ENCODE peak calls at places on chromosomes 3 and 15, in seven cellular contexts. One of them, this sample, is unnamed.

GRCh38 chr3:4524423-4524769 is 31.2 kb downstream of the ITPR1 start:
- ATAC-seq in T-cell: no peak
- ATAC-seq in aorta: no peak
- ATAC-seq in upper lobe of right lung: no peak
- ATAC-seq in effector memory CD8-positive, alpha-beta T cell: no peak
- ATAC-seq in activated B cell treated with CpG ODN at 0.5 μM for 24 hours: no peak
- ATAC-seq in activated naive CD8-positive, alpha-beta T cell treated with anti-CD3 and anti-CD28 coated beads, Interleukin-2, amount 50 U/mL, for 24 hours: no peak
- ATAC-seq in this sample: peak; percentile 22

GRCh38 chr15:35479423-35479822 is 66.5 kb downstream of the DPH6 start:
- ATAC-seq in T-cell: no peak
- ATAC-seq in upper lobe of right lung: no peak
- ATAC-seq in aorta: no peak
- ATAC-seq in effector memory CD8-positive, alpha-beta T cell: no peak
- ATAC-seq in activated B cell treated with CpG ODN at 0.5 μM for 24 hours: no peak
- ATAC-seq in activated naive CD8-positive, alpha-beta T cell treated with anti-CD3 and anti-CD28 coated beads, Interleukin-2, amount 50 U/mL, for 24 hours: no peak
- ATAC-seq in this sample: no peak

GRCh38 chr15:76108021-76108723 is 48.4 kb downstream of the TMEM266 start:
- ATAC-seq in activated B cell treated with CpG ODN at 0.5 μM for 24 hours: no peak
- ATAC-seq in upper lobe of right lung: peak; percentile 22
- ATAC-seq in T-cell: no peak
- ATAC-seq in effector memory CD8-positive, alpha-beta T cell: no peak
- ATAC-seq in activated naive CD8-positive, alpha-beta T cell treated with anti-CD3 and anti-CD28 coated beads, Interleukin-2, amount 50 U/mL, for 24 hours: no peak
- ATAC-seq in aorta: no peak
- ATAC-seq in this sample: no peak

GRCh38 chr3:159733194-159733860 is 255.3 kb upstream of the IL12A start:
- ATAC-seq in aorta: no peak
- ATAC-seq in activated naive CD8-positive, alpha-beta T cell treated with anti-CD3 and anti-CD28 coated beads, Interleukin-2, amount 50 U/mL, for 24 hours: no peak
- ATAC-seq in activated B cell treated with CpG ODN at 0.5 μM for 24 hours: no peak
- ATAC-seq in effector memory CD8-positive, alpha-beta T cell: no peak
- ATAC-seq in T-cell: no peak
- ATAC-seq in upper lobe of right lung: peak; percentile 39
- ATAC-seq in this sample: no peak

GRCh38 chr3:190701096-190701532 is 161.4 kb downstream of the GMNC start:
- ATAC-seq in effector memory CD8-positive, alpha-beta T cell: no peak
- ATAC-seq in activated naive CD8-positive, alpha-beta T cell treated with anti-CD3 and anti-CD28 coated beads, Interleukin-2, amount 50 U/mL, for 24 hours: peak; percentile 77
- ATAC-seq in upper lobe of right lung: peak; percentile 84
- ATAC-seq in activated B cell treated with CpG ODN at 0.5 μM for 24 hours: no peak
- ATAC-seq in aorta: no peak
- ATAC-seq in T-cell: no peak
- ATAC-seq in this sample: no peak

GRCh38 chr3:143165211-143165610 is 45.6 kb downstream of the CHST2 start:
- ATAC-seq in aorta: no peak
- ATAC-seq in activated B cell treated with CpG ODN at 0.5 μM for 24 hours: no peak
- ATAC-seq in activated naive CD8-positive, alpha-beta T cell treated with anti-CD3 and anti-CD28 coated beads, Interleukin-2, amount 50 U/mL, for 24 hours: no peak
- ATAC-seq in T-cell: no peak
- ATAC-seq in upper lobe of right lung: no peak
- ATAC-seq in effector memory CD8-positive, alpha-beta T cell: no peak
- ATAC-seq in this sample: no peak

GRCh38 chr15:28918141-28918983 is 32.6 kb downstream of the APBA2 start:
- ATAC-seq in activated B cell treated with CpG ODN at 0.5 μM for 24 hours: no peak
- ATAC-seq in aorta: no peak
- ATAC-seq in T-cell: no peak
- ATAC-seq in upper lobe of right lung: no peak
- ATAC-seq in activated naive CD8-positive, alpha-beta T cell treated with anti-CD3 and anti-CD28 coated beads, Interleukin-2, amount 50 U/mL, for 24 hours: no peak
- ATAC-seq in effector memory CD8-positive, alpha-beta T cell: no peak
- ATAC-seq in this sample: no peak

GRCh38 chr15:100433304-100433703 is 91.5 kb upstream of the ADAMTS17 start:
- ATAC-seq in T-cell: no peak
- ATAC-seq in upper lobe of right lung: peak; percentile 19
- ATAC-seq in aorta: no peak
- ATAC-seq in activated naive CD8-positive, alpha-beta T cell treated with anti-CD3 and anti-CD28 coated beads, Interleukin-2, amount 50 U/mL, for 24 hours: no peak
- ATAC-seq in activated B cell treated with CpG ODN at 0.5 μM for 24 hours: no peak
- ATAC-seq in effector memory CD8-positive, alpha-beta T cell: no peak
- ATAC-seq in this sample: no peak

GRCh38 chr15:72566973-72567372 is 87.5 kb upstream of the GOLGA6B start:
- ATAC-seq in effector memory CD8-positive, alpha-beta T cell: no peak
- ATAC-seq in aorta: no peak
- ATAC-seq in activated B cell treated with CpG ODN at 0.5 μM for 24 hours: no peak
- ATAC-seq in upper lobe of right lung: no peak
- ATAC-seq in T-cell: no peak
- ATAC-seq in activated naive CD8-positive, alpha-beta T cell treated with anti-CD3 and anti-CD28 coated beads, Interleukin-2, amount 50 U/mL, for 24 hours: no peak
- ATAC-seq in this sample: no peak

GRCh38 chr3:138717348-138717747 is 108.8 kb downstream of the FAIM start:
- ATAC-seq in activated naive CD8-positive, alpha-beta T cell treated with anti-CD3 and anti-CD28 coated beads, Interleukin-2, amount 50 U/mL, for 24 hours: no peak
- ATAC-seq in T-cell: no peak
- ATAC-seq in aorta: no peak
- ATAC-seq in effector memory CD8-positive, alpha-beta T cell: no peak
- ATAC-seq in activated B cell treated with CpG ODN at 0.5 μM for 24 hours: no peak
- ATAC-seq in upper lobe of right lung: no peak
- ATAC-seq in this sample: no peak

GRCh38 chr3:53040361-53040820 is 5.5 kb downstream of the SFMBT1 start:
- ATAC-seq in activated B cell treated with CpG ODN at 0.5 μM for 24 hours: no peak
- ATAC-seq in T-cell: no peak
- ATAC-seq in upper lobe of right lung: peak; percentile 14
- ATAC-seq in effector memory CD8-positive, alpha-beta T cell: peak; percentile 20
- ATAC-seq in activated naive CD8-positive, alpha-beta T cell treated with anti-CD3 and anti-CD28 coated beads, Interleukin-2, amount 50 U/mL, for 24 hours: peak; percentile 45
- ATAC-seq in aorta: no peak
- ATAC-seq in this sample: no peak

GRCh38 chr15:57496594-57496945 is 95.1 kb upstream of the MYZAP start:
- ATAC-seq in aorta: no peak
- ATAC-seq in activated B cell treated with CpG ODN at 0.5 μM for 24 hours: no peak
- ATAC-seq in upper lobe of right lung: no peak
- ATAC-seq in T-cell: no peak
- ATAC-seq in effector memory CD8-positive, alpha-beta T cell: no peak
- ATAC-seq in activated naive CD8-positive, alpha-beta T cell treated with anti-CD3 and anti-CD28 coated beads, Interleukin-2, amount 50 U/mL, for 24 hours: no peak
- ATAC-seq in this sample: no peak

GRCh38 chr15:70247281-70247680 is 149.6 kb upstream of the TLE3 start:
- ATAC-seq in activated B cell treated with CpG ODN at 0.5 μM for 24 hours: no peak
- ATAC-seq in aorta: no peak
- ATAC-seq in activated naive CD8-positive, alpha-beta T cell treated with anti-CD3 and anti-CD28 coated beads, Interleukin-2, amount 50 U/mL, for 24 hours: peak; percentile 31
- ATAC-seq in upper lobe of right lung: no peak
- ATAC-seq in T-cell: no peak
- ATAC-seq in effector memory CD8-positive, alpha-beta T cell: no peak
- ATAC-seq in this sample: no peak

GRCh38 chr3:159904455-159904854 is 84.2 kb upstream of the IL12A start:
- ATAC-seq in effector memory CD8-positive, alpha-beta T cell: no peak
- ATAC-seq in aorta: no peak
- ATAC-seq in activated naive CD8-positive, alpha-beta T cell treated with anti-CD3 and anti-CD28 coated beads, Interleukin-2, amount 50 U/mL, for 24 hours: no peak
- ATAC-seq in upper lobe of right lung: no peak
- ATAC-seq in activated B cell treated with CpG ODN at 0.5 μM for 24 hours: peak; percentile 59
- ATAC-seq in T-cell: no peak
- ATAC-seq in this sample: no peak

GRCh38 chr3:196063456-196063855 is 18.4 kb downstream of the TFRC start:
- ATAC-seq in activated naive CD8-positive, alpha-beta T cell treated with anti-CD3 and anti-CD28 coated beads, Interleukin-2, amount 50 U/mL, for 24 hours: no peak
- ATAC-seq in activated B cell treated with CpG ODN at 0.5 μM for 24 hours: no peak
- ATAC-seq in T-cell: no peak
- ATAC-seq in upper lobe of right lung: no peak
- ATAC-seq in aorta: no peak
- ATAC-seq in effector memory CD8-positive, alpha-beta T cell: no peak
- ATAC-seq in this sample: no peak

GRCh38 chr15:57329582-57330367 is 46.5 kb upstream of the CGNL1 start:
- ATAC-seq in T-cell: no peak
- ATAC-seq in activated naive CD8-positive, alpha-beta T cell treated with anti-CD3 and anti-CD28 coated beads, Interleukin-2, amount 50 U/mL, for 24 hours: no peak
- ATAC-seq in effector memory CD8-positive, alpha-beta T cell: no peak
- ATAC-seq in upper lobe of right lung: no peak
- ATAC-seq in activated B cell treated with CpG ODN at 0.5 μM for 24 hours: no peak
- ATAC-seq in aorta: no peak
- ATAC-seq in this sample: no peak

GRCh38 chr3:112984485-112984884 is 6.3 kb upstream of the GTPBP8 start:
- ATAC-seq in activated B cell treated with CpG ODN at 0.5 μM for 24 hours: no peak
- ATAC-seq in aorta: no peak
- ATAC-seq in upper lobe of right lung: peak; percentile 23
- ATAC-seq in T-cell: peak; percentile 66
- ATAC-seq in activated naive CD8-positive, alpha-beta T cell treated with anti-CD3 and anti-CD28 coated beads, Interleukin-2, amount 50 U/mL, for 24 hours: no peak
- ATAC-seq in effector memory CD8-positive, alpha-beta T cell: peak; percentile 81
- ATAC-seq in this sample: no peak

GRCh38 chr3:181823716-181824115 is 112.0 kb downstream of the SOX2 start:
- ATAC-seq in effector memory CD8-positive, alpha-beta T cell: no peak
- ATAC-seq in activated naive CD8-positive, alpha-beta T cell treated with anti-CD3 and anti-CD28 coated beads, Interleukin-2, amount 50 U/mL, for 24 hours: no peak
- ATAC-seq in upper lobe of right lung: peak; percentile 41
- ATAC-seq in aorta: no peak
- ATAC-seq in T-cell: no peak
- ATAC-seq in activated B cell treated with CpG ODN at 0.5 μM for 24 hours: no peak
- ATAC-seq in this sample: no peak

GRCh38 chr15:95556866-95557225 is 773.7 kb upstream of the NR2F2 start:
- ATAC-seq in effector memory CD8-positive, alpha-beta T cell: no peak
- ATAC-seq in aorta: peak; percentile 60
- ATAC-seq in activated B cell treated with CpG ODN at 0.5 μM for 24 hours: no peak
- ATAC-seq in T-cell: no peak
- ATAC-seq in upper lobe of right lung: no peak
- ATAC-seq in activated naive CD8-positive, alpha-beta T cell treated with anti-CD3 and anti-CD28 coated beads, Interleukin-2, amount 50 U/mL, for 24 hours: no peak
- ATAC-seq in this sample: no peak

GRCh38 chr15:48624700-48625099 is 20.8 kb downstream of the FBN1 start:
- ATAC-seq in activated B cell treated with CpG ODN at 0.5 μM for 24 hours: no peak
- ATAC-seq in upper lobe of right lung: no peak
- ATAC-seq in T-cell: no peak
- ATAC-seq in effector memory CD8-positive, alpha-beta T cell: no peak
- ATAC-seq in aorta: no peak
- ATAC-seq in activated naive CD8-positive, alpha-beta T cell treated with anti-CD3 and anti-CD28 coated beads, Interleukin-2, amount 50 U/mL, for 24 hours: no peak
- ATAC-seq in this sample: no peak

GRCh38 chr3:107897471-107898180 is 193.2 kb downstream of the CD47 start:
- ATAC-seq in upper lobe of right lung: no peak
- ATAC-seq in aorta: no peak
- ATAC-seq in T-cell: no peak
- ATAC-seq in effector memory CD8-positive, alpha-beta T cell: no peak
- ATAC-seq in activated naive CD8-positive, alpha-beta T cell treated with anti-CD3 and anti-CD28 coated beads, Interleukin-2, amount 50 U/mL, for 24 hours: no peak
- ATAC-seq in activated B cell treated with CpG ODN at 0.5 μM for 24 hours: no peak
- ATAC-seq in this sample: no peak

GRCh38 chr3:41997702-41998551 is 36.0 kb upstream of the ULK4 start:
- ATAC-seq in activated B cell treated with CpG ODN at 0.5 μM for 24 hours: peak; percentile 40
- ATAC-seq in activated naive CD8-positive, alpha-beta T cell treated with anti-CD3 and anti-CD28 coated beads, Interleukin-2, amount 50 U/mL, for 24 hours: no peak
- ATAC-seq in upper lobe of right lung: peak; percentile 29
- ATAC-seq in T-cell: no peak
- ATAC-seq in aorta: peak; percentile 36
- ATAC-seq in effector memory CD8-positive, alpha-beta T cell: no peak
- ATAC-seq in this sample: no peak

GRCh38 chr3:62678841-62679240 is 196.4 kb downstream of the CADPS start:
- ATAC-seq in upper lobe of right lung: no peak
- ATAC-seq in activated naive CD8-positive, alpha-beta T cell treated with anti-CD3 and anti-CD28 coated beads, Interleukin-2, amount 50 U/mL, for 24 hours: no peak
- ATAC-seq in aorta: no peak
- ATAC-seq in activated B cell treated with CpG ODN at 0.5 μM for 24 hours: no peak
- ATAC-seq in T-cell: no peak
- ATAC-seq in effector memory CD8-positive, alpha-beta T cell: no peak
- ATAC-seq in this sample: no peak

GRCh38 chr3:67437789-67438188 is 216.6 kb downstream of the SUCLG2 start:
- ATAC-seq in aorta: no peak
- ATAC-seq in activated B cell treated with CpG ODN at 0.5 μM for 24 hours: no peak
- ATAC-seq in upper lobe of right lung: no peak
- ATAC-seq in effector memory CD8-positive, alpha-beta T cell: no peak
- ATAC-seq in T-cell: no peak
- ATAC-seq in activated naive CD8-positive, alpha-beta T cell treated with anti-CD3 and anti-CD28 coated beads, Interleukin-2, amount 50 U/mL, for 24 hours: peak; percentile 46
- ATAC-seq in this sample: no peak

GRCh38 chr3:152076148-152076547 is 192.6 kb upstream of the MBNL1 start:
- ATAC-seq in aorta: no peak
- ATAC-seq in T-cell: no peak
- ATAC-seq in activated naive CD8-positive, alpha-beta T cell treated with anti-CD3 and anti-CD28 coated beads, Interleukin-2, amount 50 U/mL, for 24 hours: no peak
- ATAC-seq in activated B cell treated with CpG ODN at 0.5 μM for 24 hours: no peak
- ATAC-seq in upper lobe of right lung: no peak
- ATAC-seq in effector memory CD8-positive, alpha-beta T cell: no peak
- ATAC-seq in this sample: no peak

This sample was measured in gastroesophageal sphincter.